ENCODE peak calls at places on chromosome 1, in ten cellular contexts. V is HCT116, X is thyroid gland, K is ovary, A is esophagus squamous epithelium, I is testis, F is A549, W is right lobe of liver, M is esophagus muscularis mucosa, Y is adrenal gland. S is an unnamed sample.

GRCh38 chr1:26767714-26768113 is 20.0 kb upstream of the PIGV start:
- DNase-seq in V (no peak), X (no peak), K (no peak), A (no peak), I (no peak), F (no peak), W (no peak), M (no peak), Y (no peak), S (no peak)

GRCh38 chr1:210151063-210151672 is 81.4 kb upstream of the SERTAD4 start:
- DNase-seq in V (no peak), X (no peak), K (no peak), A (no peak), I (no peak), F (no peak), W (no peak), M (no peak), Y (no peak), S (no peak)

GRCh38 chr1:228697209-228698016 is 37.9 kb upstream of the RHOU start:
- DNase-seq in V (no peak), X (peak; percentile 90), K (peak; percentile 79), A (no peak), I (peak; percentile 80), F (no peak), W (peak; percentile 88), M (peak; percentile 83), Y (peak; percentile 72), S (no peak)

GRCh38 chr1:108901106-108901505 is 24.3 kb downstream of the GPSM2 start:
- DNase-seq in V (no peak), X (no peak), K (no peak), A (no peak), I (no peak), F (no peak), W (no peak), M (no peak), Y (no peak), S (no peak)

GRCh38 chr1:234408757-234409156 is 35.5 kb downstream of the COA6 start:
- DNase-seq in V (no peak), X (no peak), K (no peak), A (no peak), I (no peak), F (no peak), W (no peak), M (peak; percentile 37), Y (no peak), S (no peak)

GRCh38 chr1:22127248-22127647 is 15.6 kb downstream of the WNT4 start:
- DNase-seq in V (no peak), X (peak; percentile 60), K (no peak), A (no peak), I (no peak), F (no peak), W (no peak), M (no peak), Y (no peak), S (peak; percentile 25)

GRCh38 chr1:118113261-118113660 is 71.8 kb downstream of the SPAG17 start:
- DNase-seq in V (no peak), X (no peak), K (no peak), A (no peak), I (no peak), F (no peak), W (no peak), M (no peak), Y (no peak), S (no peak)

GRCh38 chr1:222167111-222167510 is 380.8 kb downstream of the HHIPL2 start:
- DNase-seq in V (peak; percentile 35), X (peak; percentile 45), K (no peak), A (no peak), I (peak; percentile 45), F (peak; percentile 22), W (no peak), M (no peak), Y (peak; percentile 29), S (no peak)

GRCh38 chr1:62706985-62707745 is 19.0 kb upstream of the DOCK7 start:
- DNase-seq in V (no peak), X (peak; percentile 20), K (no peak), A (no peak), I (no peak), F (no peak), W (no peak), M (no peak), Y (no peak), S (no peak)

GRCh38 chr1:178644308-178645120 is 80.5 kb upstream of the RALGPS2 start:
- DNase-seq in V (no peak), X (peak; percentile 9), K (no peak), A (no peak), I (peak; percentile 25), F (no peak), W (peak; percentile 73), M (no peak), Y (peak; percentile 90), S (no peak)

GRCh38 chr1:14371806-14372497 is 226.5 kb upstream of the KAZN start:
- DNase-seq in V (no peak), X (no peak), K (no peak), A (no peak), I (no peak), F (no peak), W (no peak), M (no peak), Y (no peak), S (no peak)

GRCh38 chr1:83970119-83970518 is 28.8 kb downstream of the TTLL7 start:
- DNase-seq in V (no peak), X (no peak), K (no peak), A (no peak), I (no peak), F (no peak), W (no peak), M (no peak), Y (no peak), S (no peak)

GRCh38 chr1:68205794-68206358 is 26.4 kb downstream of the WLS start:
- DNase-seq in V (no peak), X (no peak), K (no peak), A (no peak), I (no peak), F (no peak), W (no peak), M (no peak), Y (no peak), S (no peak)

GRCh38 chr1:30111431-30111830 is 612.0 kb downstream of the MATN1 start:
- DNase-seq in V (peak; percentile 10), X (peak; percentile 29), K (peak; percentile 58), A (no peak), I (peak; percentile 71), F (peak; percentile 28), W (no peak), M (no peak), Y (peak; percentile 35), S (no peak)

GRCh38 chr1:7558041-7558461 is 213.0 kb upstream of the VAMP3 start:
- DNase-seq in V (no peak), X (no peak), K (no peak), A (no peak), I (no peak), F (no peak), W (peak; percentile 48), M (no peak), Y (no peak), S (peak; percentile 70)

GRCh38 chr1:54956726-54957125 is 23.7 kb upstream of the TMEM61 start:
- DNase-seq in V (no peak), X (no peak), K (no peak), A (no peak), I (no peak), F (no peak), W (no peak), M (no peak), Y (no peak), S (no peak)

GRCh38 chr1:46495778-46496177 is 6.1 kb downstream of the DMBX1 start:
- DNase-seq in V (no peak), X (no peak), K (no peak), A (no peak), I (no peak), F (no peak), W (no peak), M (no peak), Y (no peak), S (peak; percentile 23)

GRCh38 chr1:178254433-178254832 is 160.5 kb downstream of the RASAL2 start:
- DNase-seq in V (no peak), X (no peak), K (no peak), A (no peak), I (no peak), F (no peak), W (no peak), M (no peak), Y (no peak), S (no peak)

GRCh38 chr1:154936416-154937050 is at the start of gene PMVK:
- DNase-seq in V (peak; percentile 96), X (peak; percentile 98), K (peak; percentile 97), A (peak; percentile 86), I (peak; percentile 98), F (peak; percentile 97), W (peak; percentile 98), M (peak; percentile 99), Y (peak; percentile 98), S (peak; percentile 98)
- TF ChIP-seq POLR2A in V (peak; percentile 76), X (no peak), K (peak; percentile 70), A (peak; percentile 69), I (no peak), F (peak; percentile 80), W (peak; percentile 92), M (no peak), Y (peak; percentile 75), S (no peak)

GRCh38 chr1:9891207-9891606 is 18.9 kb downstream of the CTNNBIP1 start:
- DNase-seq in V (no peak), X (no peak), K (no peak), A (no peak), I (no peak), F (no peak), W (peak; percentile 22), M (no peak), Y (no peak), S (no peak)
- H3K27ac ChIP-seq in V (peak overlapping the region; percentile 90), X (peak overlapping the region; percentile 46), K (no peak overlapping the region), A (peak overlapping the region; percentile 90), I (no peak overlapping the region), F (no peak overlapping the region), W (no peak overlapping the region), M (peak overlapping the region; percentile 45), Y (no peak overlapping the region), S (no peak overlapping the region)

GRCh38 chr1:91091812-91092211 is 70.0 kb upstream of the ZNF644 start:
- DNase-seq in V (no peak), X (no peak), K (no peak), A (no peak), I (no peak), F (no peak), W (no peak), M (no peak), Y (peak; percentile 12), S (no peak)
- H3K4me3 ChIP-seq in V (no peak overlapping the region), X (no peak overlapping the region), K (no peak overlapping the region), A (no peak overlapping the region), I (no peak overlapping the region), F (no peak overlapping the region), W (no peak overlapping the region), M (no peak overlapping the region), Y (no peak overlapping the region), S (no peak overlapping the region)

DNA sequence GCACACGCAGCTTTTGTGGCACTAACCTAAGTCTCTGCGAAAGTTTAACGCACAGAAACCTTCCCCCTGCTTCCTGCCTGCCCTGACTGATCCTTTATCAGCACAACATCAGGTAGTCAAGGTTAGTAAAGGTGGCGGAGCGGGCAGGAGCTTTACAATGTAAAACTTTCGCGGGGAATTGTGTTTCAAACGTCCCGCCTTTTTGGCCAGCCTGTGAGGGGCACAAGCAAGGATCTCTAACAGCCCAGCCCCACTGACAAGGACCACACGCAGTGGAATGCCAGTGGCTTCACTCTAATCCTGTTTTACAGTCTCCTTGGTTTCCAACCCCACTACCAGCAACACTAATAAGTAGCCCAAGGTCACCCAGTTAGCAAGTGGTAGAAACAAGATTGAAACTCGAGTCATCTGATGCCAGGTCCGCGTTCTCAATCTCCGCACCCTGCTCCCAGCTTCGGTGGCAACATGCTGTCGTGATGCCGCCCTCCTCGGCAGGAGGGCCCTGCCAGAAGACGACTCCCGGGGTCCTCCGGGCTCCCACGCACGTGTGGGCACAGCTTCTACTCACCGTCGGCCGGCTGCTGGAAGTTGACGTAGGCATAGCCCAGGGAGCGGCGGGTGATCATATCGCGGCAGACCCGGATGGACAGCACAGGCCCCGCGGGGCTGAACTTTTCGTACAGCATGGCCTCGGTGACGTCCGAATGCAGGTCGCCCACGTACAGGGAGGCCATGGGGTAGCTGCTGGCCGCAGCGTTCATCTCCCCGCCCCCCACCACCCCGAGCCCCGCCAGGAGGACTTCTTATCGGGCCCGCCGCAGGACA is 1.2 kb downstream of the PABPC4 start:
- DNase-seq in V (no peak), X (peak; percentile 55), K (peak; percentile 59), A (no peak), I (peak; percentile 74), F (no peak), W (peak; percentile 75), M (no peak), Y (peak; percentile 89), S (peak; percentile 90)
- TF ChIP-seq POLR2A in V (no peak), X (no peak), K (no peak), A (no peak), I (no peak), F (no peak), W (peak; percentile 10), M (no peak), Y (peak; percentile 57), S (no peak)

S was measured in spleen.